ENCODE peak calls at places on chromosomes 3 and 15, in four cellular contexts. E is ovary, Q is HCT116, O is testis. N is an unnamed sample.

GRCh38 chr15:57334257-57334656 is 42.0 kb upstream of the CGNL1 start:
- DNase-seq in E (no peak), Q (no peak), O (no peak), N (no peak)

GRCh38 chr3:481680-482079 is 285.1 kb downstream of the CHL1 start:
- DNase-seq in E (no peak), Q (no peak), O (no peak), N (no peak)

GRCh38 chr3:120848503-120848902 is 59.5 kb upstream of the STXBP5L start:
- DNase-seq in E (no peak), Q (no peak), O (no peak), N (no peak)

GRCh38 chr15:42584031-42584765 is 8.8 kb downstream of the STARD9 start:
- DNase-seq in E (no peak), Q (no peak), O (no peak), N (no peak)

GRCh38 chr3:79246875-79247274 is 520.9 kb downstream of the ROBO1 start:
- DNase-seq in E (no peak), Q (no peak), O (no peak), N (no peak)

GRCh38 chr15:45642203-45642932 is 7.5 kb downstream of the SQOR start:
- DNase-seq in E (no peak), Q (no peak), O (no peak), N (no peak)

GRCh38 chr3:31562525-31562924 is 29.8 kb downstream of the STT3B start:
- DNase-seq in E (no peak), Q (no peak), O (no peak), N (no peak)

GRCh38 chr15:84620626-84621025 is 19.8 kb downstream of the ZSCAN2 start:
- DNase-seq in E (no peak), Q (no peak), O (no peak), N (no peak)

GRCh38 chr15:92393994-92394326 is 279 bp downstream of the ST8SIA2 start:
- DNase-seq in E (no peak), Q (no peak), O (no peak), N (no peak)

GRCh38 chr3:187709155-187709554 is 6.8 kb upstream of the RTP2 start:
- DNase-seq in E (no peak), Q (peak; percentile 31), O (no peak), N (no peak)
- TF ChIP-seq POLR2A in E (no peak), Q (no peak), O (no peak), N (no peak)

GRCh38 chr3:157100997-157101396 is 59.0 kb downstream of the CCNL1 start:
- DNase-seq in E (no peak), Q (no peak), O (no peak), N (no peak)
- H3K27ac ChIP-seq in E (peak overlapping the region; percentile 29), Q (no peak overlapping the region), O (no peak overlapping the region), N (no peak overlapping the region)

GRCh38 chr15:64092864-64093626 is 593 bp downstream of the CIAO2A start:
- DNase-seq in E (no peak), Q (no peak), O (peak; percentile 73), N (peak; percentile 77)
- TF ChIP-seq CTCF in E (no peak), Q (no peak), O (no peak), N (no peak)

DNA sequence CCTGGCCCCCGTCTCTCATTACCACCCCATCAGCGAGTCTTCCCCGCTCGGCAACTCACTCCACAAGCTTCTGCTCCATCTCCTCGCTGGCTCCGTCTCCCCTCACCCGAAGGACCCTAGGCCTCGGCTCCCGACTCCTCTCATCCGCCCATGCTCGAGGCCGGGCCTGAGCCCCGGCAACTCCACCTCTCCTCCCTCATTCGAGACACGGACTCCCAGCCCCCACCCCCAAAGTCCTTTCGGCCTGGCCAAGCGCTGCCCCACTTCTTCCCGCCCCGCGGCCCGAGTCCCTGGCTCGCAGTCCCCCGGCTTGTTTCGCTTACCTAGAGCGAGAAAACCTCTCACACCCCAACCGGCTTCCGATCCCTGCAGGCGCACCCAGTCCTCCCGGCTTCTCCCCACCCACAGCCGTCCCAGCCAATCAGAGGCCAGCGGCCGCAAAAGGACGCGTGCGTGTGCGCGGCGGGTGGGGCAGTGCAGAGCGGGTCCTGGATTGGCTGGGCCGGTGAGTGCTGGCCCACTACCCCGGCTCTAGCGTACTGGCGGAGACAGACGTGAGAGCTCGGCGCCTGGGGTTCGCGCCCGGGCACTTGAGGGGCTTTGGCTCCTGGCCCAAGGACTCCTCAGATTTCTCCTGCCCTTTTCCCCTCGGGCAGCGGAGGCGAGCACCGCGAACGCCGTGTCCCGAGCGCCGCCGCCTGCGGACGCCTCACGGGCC is at the start of gene HIGD1A:
- DNase-seq in E (peak; percentile 95), Q (peak; percentile 86), O (peak; percentile 98), N (peak; percentile 97)
- TF ChIP-seq POLR2A in E (peak; percentile 92), Q (no peak), O (peak; percentile 76), N (peak; percentile 97)

GRCh38 chr3:112086857-112087524 is 802 bp downstream of the C3orf52 start:
- DNase-seq in E (no peak), Q (peak; percentile 26), O (no peak), N (no peak)
- H3K27ac ChIP-seq in E (no peak overlapping the region), Q (peak overlapping the region; percentile 66), O (no peak overlapping the region), N (peak overlapping the region; percentile 85)

DNA sequence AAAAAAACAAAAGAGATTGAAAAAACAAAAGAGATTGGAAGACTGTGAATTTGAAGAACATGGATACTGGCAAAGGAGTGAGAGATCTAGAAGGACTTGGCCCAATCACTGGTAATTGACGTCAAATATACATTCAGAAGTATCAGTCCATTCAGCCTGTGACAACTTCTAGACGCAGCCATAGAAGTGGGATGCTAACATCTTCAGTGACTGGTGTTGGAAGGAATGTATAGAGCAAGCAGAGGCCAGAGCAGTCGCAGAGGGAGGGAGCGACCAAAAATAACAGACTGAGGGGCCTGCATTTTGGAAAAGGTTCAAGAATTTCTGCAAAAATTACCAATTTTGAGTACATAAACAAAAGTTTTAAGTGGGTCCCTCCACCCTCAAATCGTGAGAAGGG is 473.3 kb downstream of the CADM2 start:
- DNase-seq in E (no peak), Q (no peak), O (no peak), N (no peak)
- TF ChIP-seq CTCF in E (no peak), Q (no peak), O (no peak), N (no peak)

GRCh38 chr15:99729920-99730319 is 3.3 kb downstream of the LYSMD4 start:
- DNase-seq in E (peak; percentile 43), Q (no peak), O (peak; percentile 38), N (no peak)
- TF ChIP-seq POLR2A in E (no peak), Q (no peak), O (no peak), N (no peak)

DNA sequence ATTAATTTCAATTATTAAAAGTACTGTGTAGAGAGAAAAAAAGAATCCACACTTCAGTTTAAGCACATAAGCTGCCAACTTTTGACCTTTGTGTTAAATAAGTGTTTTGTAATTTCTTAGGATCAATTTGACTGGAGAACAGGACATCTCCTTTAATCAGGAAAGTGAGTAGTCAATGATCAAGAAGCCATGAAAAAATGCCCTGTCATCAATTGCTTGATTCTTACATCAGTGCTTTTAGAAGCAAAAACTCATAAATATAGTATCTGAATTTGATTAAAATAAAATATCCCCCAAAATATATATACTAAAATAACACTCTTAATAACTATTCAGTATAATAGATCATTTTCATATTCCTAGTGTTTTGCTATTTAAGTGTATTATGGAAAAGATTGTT is 409.0 kb downstream of the TAFA4 start:
- DNase-seq in E (no peak), Q (no peak), O (no peak), N (no peak)
- H3K27ac ChIP-seq in E (no peak overlapping the region), Q (no peak overlapping the region), O (no peak overlapping the region), N (no peak overlapping the region)

GRCh38 chr3:126267169-126267975 is 87.0 kb upstream of the ALDH1L1 start:
- DNase-seq in E (peak; percentile 81), Q (peak; percentile 35), O (peak; percentile 91), N (peak; percentile 83)
- TF ChIP-seq CTCF in E (no peak), Q (no peak), O (no peak), N (peak; percentile 16)

GRCh38 chr3:27483117-27484001 is 825 bp downstream of the SLC4A7 start:
- DNase-seq in E (peak; percentile 72), Q (no peak), O (peak; percentile 67), N (peak; percentile 29)
- TF ChIP-seq POLR2A in E (no peak), Q (no peak), O (no peak), N (peak; percentile 33)

N was measured in body of pancreas.